ENCODE peak calls at places on chromosomes 1 and 21, in four cellular contexts. N is activated T-helper 1 cell treated with anti-CD3 and anti-CD28 coated beads, Interleukin-12 subunit alpha, Interleukin-12 subunit beta, Interleukin-2, Interleukin-4 antibody, amounts not matched to agents 30 ng/mL and 10 ng/mL and 1 ng/mL, durations not matched to agents 14 hours and 24 hours and 36 hours; M is HuH-7; H is fibroblast of mammary gland. T is an unnamed sample.

GRCh38 chr1:109792056-109792831 is 28.5 kb upstream of the EPS8L3 start:
- DNase-seq in N (no peak), M (peak; percentile 51), H (peak; percentile 86), T (peak; percentile 75)

GRCh38 chr1:168693197-168693871 is 35.7 kb downstream of the DPT start:
- DNase-seq in N (no peak), M (no peak), H (no peak), T (peak; percentile 84)

GRCh38 chr1:87853576-87854351 is 525.1 kb downstream of the LMO4 start:
- DNase-seq in N (no peak), M (no peak), H (peak; percentile 93), T (no peak)

GRCh38 chr1:2532485-2533160 is 2.6 kb upstream of the HES5 start:
- DNase-seq in N (no peak), M (no peak), H (no peak), T (no peak)

GRCh38 chr1:84409888-84410287 is 11.6 kb downstream of the DNASE2B start:
- DNase-seq in N (no peak), M (no peak), H (no peak), T (no peak)

GRCh38 chr1:2933431-2934172 is 87.7 kb upstream of the ACTRT2 start:
- DNase-seq in N (no peak), M (no peak), H (no peak), T (no peak)

GRCh38 chr1:107623431-107623830 is 341.5 kb downstream of the VAV3 start:
- DNase-seq in N (no peak), M (no peak), H (no peak), T (no peak)

GRCh38 chr1:30023300-30024022 is 699.9 kb downstream of the MATN1 start:
- DNase-seq in N (no peak), M (no peak), H (no peak), T (no peak)

GRCh38 chr1:44553771-44554170 is 120.5 kb downstream of the TMEM53 start:
- DNase-seq in N (no peak), M (no peak), H (peak; percentile 39), T (no peak)

GRCh38 chr1:67535474-67535873 is 105.3 kb upstream of the SERBP1 start:
- DNase-seq in N (peak; percentile 8), M (peak; percentile 63), H (peak; percentile 85), T (peak; percentile 80)

GRCh38 chr1:21664806-21665588 is 4.2 kb downstream of the RAP1GAP start:
- DNase-seq in N (no peak), M (no peak), H (no peak), T (no peak)

GRCh38 chr1:9097947-9098705 is 28.7 kb upstream of the SLC2A5 start:
- DNase-seq in N (no peak), M (no peak), H (peak; percentile 49), T (no peak)

GRCh38 chr1:183121609-183122008 is 64.5 kb upstream of the LAMC2 start:
- DNase-seq in N (no peak), M (no peak), H (no peak), T (no peak)

GRCh38 chr1:58577676-58578073 is 623 bp upstream of the TACSTD2 start:
- DNase-seq in N (no peak), M (no peak), H (no peak), T (no peak)

GRCh38 chr21:44485254-44485793 is 30.0 kb downstream of the LRRC3 start:
- DNase-seq in N (peak; percentile 8), M (no peak), H (peak; percentile 36), T (no peak)

T was measured in HepG2.